ENCODE peak calls at places on chromosome 20, in eight cellular contexts. M, D, A, B, V, R, I and S are unnamed samples.

GRCh38 chr20:35215066-35215956 is 11.2 kb upstream of the MMP24 start:
- DNase-seq in M (no peak), D (no peak), A (no peak), B (peak), V (no peak), R (peak), I (peak), S (peak)

GRCh38 chr20:55597526-55597925 is 407.8 kb downstream of the CBLN4 start:
- DNase-seq in M (no peak), D (no peak), A (no peak), B (no peak), V (no peak), R (no peak), I (no peak), S (no peak)

GRCh38 chr20:9353180-9353915 is 161.0 kb upstream of the LAMP5 start:
- DNase-seq in M (no peak), D (no peak), A (no peak), B (no peak), V (no peak), R (peak), I (no peak), S (no peak)

GRCh38 chr20:19682249-19682648 is 75.8 kb upstream of the RIN2 start:
- DNase-seq in M (no peak), D (no peak), A (no peak), B (no peak), V (no peak), R (no peak), I (no peak), S (no peak)

GRCh38 chr20:57570145-57570850 is 9.4 kb downstream of the PCK1 start:
- DNase-seq in M (no peak), D (no peak), A (no peak), B (no peak), V (no peak), R (no peak), I (no peak), S (no peak)

GRCh38 chr20:24915892-24916291 is 33.2 kb upstream of the CST7 start:
- DNase-seq in M (no peak), D (no peak), A (no peak), B (no peak), V (no peak), R (no peak), I (no peak), S (no peak)

GRCh38 chr20:47019106-47019824 is 124.6 kb downstream of the EYA2 start:
- DNase-seq in M (peak), D (no peak), A (no peak), B (no peak), V (no peak), R (no peak), I (no peak), S (peak)

GRCh38 chr20:36676701-36677421 is 30.9 kb upstream of the SLA2 start:
- DNase-seq in M (no peak), D (no peak), A (no peak), B (no peak), V (peak), R (no peak), I (peak), S (no peak)

GRCh38 chr20:59177266-59178250 is 13.9 kb downstream of the ZNF831 start:
- DNase-seq in M (no peak), D (no peak), A (no peak), B (no peak), V (no peak), R (no peak), I (no peak), S (no peak)

GRCh38 chr20:17935186-17935585 is 33.4 kb downstream of the SNX5 start:
- DNase-seq in M (no peak), D (no peak), A (no peak), B (no peak), V (no peak), R (peak), I (no peak), S (no peak)

GRCh38 chr20:32626859-32627636 is 41.9 kb upstream of the NOL4L start:
- DNase-seq in M (no peak), D (no peak), A (no peak), B (no peak), V (no peak), R (no peak), I (no peak), S (no peak)

GRCh38 chr20:54474866-54475265 is 527 bp upstream of the DOK5 start:
- DNase-seq in M (no peak), D (no peak), A (no peak), B (no peak), V (no peak), R (no peak), I (no peak), S (no peak)

GRCh38 chr20:54475334-54476287 is at the start of gene DOK5:
- DNase-seq in M (no peak), D (no peak), A (peak), B (no peak), V (no peak), R (peak), I (no peak), S (peak)

GRCh38 chr20:54477134-54477533 is 1.7 kb downstream of the DOK5 start:
- DNase-seq in M (no peak), D (no peak), A (no peak), B (no peak), V (no peak), R (no peak), I (no peak), S (no peak)

GRCh38 chr20:54477556-54477955 is 2.2 kb downstream of the DOK5 start:
- DNase-seq in M (no peak), D (no peak), A (no peak), B (no peak), V (no peak), R (no peak), I (no peak), S (peak)

GRCh38 chr20:54476336-54476928 is 1.0 kb downstream of the DOK5 start:
- DNase-seq in M (no peak), D (no peak), A (no peak), B (no peak), V (no peak), R (no peak), I (no peak), S (no peak)
- H3K4me3 ChIP-seq in M (peak), D (peak), A (peak), B (peak), V (no peak), R (peak), I (no peak), S (peak)

GRCh38 chr20:3896302-3896701 is 7.1 kb downstream of the PANK2 start:
- DNase-seq in M (no peak), D (no peak), A (no peak), B (no peak), V (no peak), R (peak), I (no peak), S (peak)

GRCh38 chr20:3894796-3895195 is 5.6 kb downstream of the PANK2 start:
- DNase-seq in M (no peak), D (no peak), A (no peak), B (no peak), V (no peak), R (no peak), I (no peak), S (no peak)

GRCh38 chr20:3900187-3900604 is 11.0 kb downstream of the PANK2 start:
- DNase-seq in M (no peak), D (no peak), A (no peak), B (no peak), V (no peak), R (no peak), I (no peak), S (no peak)

GRCh38 chr20:3898639-3899038 is 9.5 kb downstream of the PANK2 start:
- DNase-seq in M (no peak), D (no peak), A (no peak), B (no peak), V (no peak), R (no peak), I (no peak), S (no peak)

DNA sequence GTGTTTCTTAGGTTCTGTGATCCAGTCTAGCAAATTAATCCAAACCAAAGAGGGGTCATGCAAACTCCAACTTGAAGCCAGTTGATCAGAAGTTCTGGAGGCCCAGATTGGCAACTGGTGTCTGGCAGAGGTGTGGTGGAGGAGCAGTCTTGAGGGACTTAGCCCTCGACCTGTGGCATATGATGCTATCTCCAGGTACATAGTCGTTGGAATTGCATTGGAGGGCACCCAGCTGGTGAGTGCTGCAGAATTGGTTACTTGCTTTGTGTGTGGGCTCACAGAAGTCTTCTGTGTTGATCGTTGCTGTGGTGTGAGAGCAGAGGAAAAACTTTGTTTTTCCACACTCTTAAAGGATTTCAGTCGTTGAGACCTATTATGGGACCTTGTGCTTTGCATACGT is 7.7 kb downstream of the PANK2 start:
- DNase-seq in M (no peak), D (no peak), A (no peak), B (no peak), V (no peak), R (no peak), I (peak), S (no peak)
- H3K4me3 ChIP-seq in M (no peak), D (no peak), A (no peak), B (no peak), V (no peak), R (no peak), I (no peak), S (no peak)

GRCh38 chr20:63940071-63940471 is 16.1 kb downstream of the UCKL1 start:
- DNase-seq in M (no peak), D (no peak), A (peak), B (no peak), V (no peak), R (no peak), I (peak), S (no peak)
- H3K4me3 ChIP-seq in M (no peak), D (no peak), A (no peak), B (no peak), V (no peak), R (no peak), I (no peak), S (no peak)

DNA sequence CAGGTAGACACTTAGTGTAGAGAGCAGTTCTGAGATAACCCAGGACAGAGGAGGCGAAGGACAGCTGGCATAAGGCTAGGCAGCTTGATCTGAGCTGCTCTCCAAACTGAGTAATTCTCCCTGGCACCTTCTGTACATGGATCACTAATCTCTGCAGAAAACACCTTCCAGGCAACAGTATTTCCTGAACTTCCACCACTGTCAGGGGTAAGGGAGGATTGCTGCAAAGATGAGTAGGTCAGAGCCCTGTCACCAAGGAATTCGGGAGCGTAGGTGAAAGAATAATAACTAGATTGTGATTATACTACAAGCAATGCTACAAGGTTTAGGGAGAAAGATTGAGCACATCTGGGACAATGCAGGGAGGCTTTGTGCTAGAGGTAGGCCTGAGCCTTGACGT is 1.9 kb downstream of the HM13 start:
- DNase-seq in M (no peak), D (no peak), A (no peak), B (no peak), V (no peak), R (no peak), I (no peak), S (no peak)
- H3K4me3 ChIP-seq in M (peak), D (peak), A (peak), B (peak), V (peak), R (peak), I (no peak), S (peak)

GRCh38 chr20:4247898-4248858 is 232.8 kb upstream of the RNF24 start:
- DNase-seq in M (no peak), D (no peak), A (no peak), B (no peak), V (no peak), R (no peak), I (no peak), S (no peak)
- H3K4me3 ChIP-seq in M (peak), D (no peak), A (no peak), B (no peak), V (no peak), R (no peak), I (no peak), S (no peak)

GRCh38 chr20:61434361-61434781 is 182.3 kb downstream of the CDH4 start:
- DNase-seq in M (no peak), D (no peak), A (no peak), B (no peak), V (no peak), R (no peak), I (no peak), S (no peak)
- H3K4me3 ChIP-seq in M (no peak), D (no peak), A (no peak), B (no peak), V (no peak), R (no peak), I (no peak), S (no peak)